ENCODE peak calls at places on chromosomes 5 and 9, in four cellular contexts. One of them, this sample, is unnamed. For H3K4me1 and H3K9me3, the result is how much of the 10 kb centered on the place peaks cover.

GRCh38 chr5:73912755-73913365 is 286.9 kb downstream of the ARHGEF28 start:
- DNase-seq in body of pancreas: no peak
- DNase-seq in cardiac muscle cell: no peak
- DNase-seq in A549: no peak
- DNase-seq in this sample: no peak

GRCh38 chr9:94861589-94862241 is 135.2 kb downstream of the AOPEP start:
- DNase-seq in body of pancreas: no peak
- DNase-seq in cardiac muscle cell: peak
- DNase-seq in A549: peak
- DNase-seq in this sample: no peak

GRCh38 chr9:88532320-88532719 is 2.7 kb upstream of the NXNL2 start:
- DNase-seq in body of pancreas: no peak
- DNase-seq in cardiac muscle cell: peak
- DNase-seq in A549: peak
- DNase-seq in this sample: no peak

GRCh38 chr9:93899609-93900435 is 55.3 kb downstream of the BARX1 start:
- DNase-seq in body of pancreas: no peak
- DNase-seq in cardiac muscle cell: no peak
- DNase-seq in A549: no peak
- DNase-seq in this sample: no peak

GRCh38 chr5:138789771-138790242 is 36.6 kb downstream of the CTNNA1 start:
- DNase-seq in body of pancreas: peak
- DNase-seq in cardiac muscle cell: peak
- DNase-seq in A549: peak
- DNase-seq in this sample: peak

GRCh38 chr5:127695336-127695735 is 7.9 kb upstream of the CCDC192 start:
- DNase-seq in body of pancreas: no peak
- DNase-seq in cardiac muscle cell: no peak
- DNase-seq in A549: no peak
- DNase-seq in this sample: no peak

GRCh38 chr9:4815381-4815956 is 22.7 kb downstream of the RCL1 start:
- DNase-seq in body of pancreas: no peak
- DNase-seq in cardiac muscle cell: no peak
- DNase-seq in A549: no peak
- DNase-seq in this sample: no peak

GRCh38 chr9:110021891-110022290 is 186.1 kb downstream of the C9orf152 start:
- DNase-seq in body of pancreas: no peak
- DNase-seq in cardiac muscle cell: no peak
- DNase-seq in A549: no peak
- DNase-seq in this sample: no peak

GRCh38 chr5:7010578-7010977 is 297.3 kb downstream of the TENT4A start:
- DNase-seq in body of pancreas: no peak
- DNase-seq in cardiac muscle cell: no peak
- DNase-seq in A549: no peak
- DNase-seq in this sample: no peak

GRCh38 chr9:91119147-91119546 is 242.6 kb downstream of the AUH start:
- DNase-seq in body of pancreas: no peak
- DNase-seq in cardiac muscle cell: peak
- DNase-seq in A549: no peak
- DNase-seq in this sample: no peak

GRCh38 chr5:9924614-9925013 is 294.5 kb upstream of the TAS2R1 start:
- DNase-seq in body of pancreas: no peak
- DNase-seq in cardiac muscle cell: peak
- DNase-seq in A549: peak
- DNase-seq in this sample: no peak

GRCh38 chr9:120032639-120033038 is 547.3 kb downstream of the CDK5RAP2 start:
- DNase-seq in body of pancreas: no peak
- DNase-seq in cardiac muscle cell: no peak
- DNase-seq in A549: peak
- DNase-seq in this sample: no peak

GRCh38 chr5:35854248-35854647 is 2.4 kb upstream of the IL7R start:
- DNase-seq in body of pancreas: no peak
- DNase-seq in cardiac muscle cell: no peak
- DNase-seq in A549: no peak
- DNase-seq in this sample: peak

GRCh38 chr5:129003232-129003631 is 37.9 kb downstream of the SLC27A6 start:
- DNase-seq in body of pancreas: no peak
- DNase-seq in cardiac muscle cell: no peak
- DNase-seq in A549: no peak
- DNase-seq in this sample: no peak

GRCh38 chr5:14105717-14106435 is 37.3 kb upstream of the TRIO start:
- DNase-seq in body of pancreas: peak
- DNase-seq in cardiac muscle cell: peak
- DNase-seq in A549: peak
- DNase-seq in this sample: no peak

GRCh38 chr5:173802670-173803165 is 85.4 kb upstream of the CPEB4 start:
- DNase-seq in body of pancreas: peak
- DNase-seq in cardiac muscle cell: peak
- DNase-seq in A549: peak
- DNase-seq in this sample: peak

GRCh38 chr9:128702949-128703615 is 779 bp downstream of the PKN3 start:
- DNase-seq in body of pancreas: peak
- DNase-seq in cardiac muscle cell: no peak
- DNase-seq in A549: peak
- DNase-seq in this sample: peak

GRCh38 chr5:56515011-56515410 is 281.9 kb upstream of the ANKRD55 start:
- DNase-seq in body of pancreas: no peak
- DNase-seq in cardiac muscle cell: no peak
- DNase-seq in A549: no peak
- DNase-seq in this sample: no peak

GRCh38 chr9:21096172-21096900 is 18.6 kb upstream of the IFNB1 start:
- DNase-seq in body of pancreas: no peak
- DNase-seq in cardiac muscle cell: peak
- DNase-seq in A549: no peak
- DNase-seq in this sample: peak

GRCh38 chr9:99299214-99300102 is 77.4 kb downstream of the SEC61B start:
- DNase-seq in body of pancreas: no peak
- DNase-seq in cardiac muscle cell: peak
- DNase-seq in A549: peak
- DNase-seq in this sample: no peak

GRCh38 chr9:33524431-33524947 is 438 bp downstream of the ANKRD18B start:
- DNase-seq in body of pancreas: no peak
- DNase-seq in cardiac muscle cell: no peak
- DNase-seq in A549: peak
- DNase-seq in this sample: no peak

GRCh38 chr9:104075801-104076753 is 18.0 kb upstream of the SMC2 start:
- DNase-seq in body of pancreas: no peak
- DNase-seq in cardiac muscle cell: peak
- DNase-seq in A549: no peak
- DNase-seq in this sample: no peak

GRCh38 chr5:173472784-173473278 is 143.6 kb downstream of the BOD1 start:
- DNase-seq in body of pancreas: peak
- DNase-seq in cardiac muscle cell: peak
- DNase-seq in A549: no peak
- DNase-seq in this sample: no peak

GRCh38 chr9:131709741-131710499 is 30.0 kb downstream of the RAPGEF1 start:
- DNase-seq in body of pancreas: no peak
- DNase-seq in cardiac muscle cell: peak
- DNase-seq in A549: no peak
- DNase-seq in this sample: no peak

GRCh38 chr5:180235077-180235476 is 26.1 kb upstream of the RASGEF1C start:
- DNase-seq in body of pancreas: no peak
- DNase-seq in cardiac muscle cell: no peak
- DNase-seq in A549: no peak
- DNase-seq in this sample: no peak

GRCh38 chr9:33458444-33458843 is 11.1 kb upstream of the AQP3 start:
- DNase-seq in body of pancreas: peak
- DNase-seq in cardiac muscle cell: no peak
- DNase-seq in A549: peak
- DNase-seq in this sample: peak

GRCh38 chr5:110099562-110099961 is 409.8 kb downstream of the MAN2A1 start:
- DNase-seq in body of pancreas: no peak
- DNase-seq in cardiac muscle cell: no peak
- DNase-seq in A549: no peak
- DNase-seq in this sample: no peak

GRCh38 chr5:132265336-132266030 is 8.0 kb downstream of the PDLIM4 start:
- DNase-seq in body of pancreas: peak
- DNase-seq in cardiac muscle cell: peak
- DNase-seq in A549: peak
- DNase-seq in this sample: peak

GRCh38 chr5:147349241-147349640 is 114.4 kb downstream of the STK32A start:
- DNase-seq in body of pancreas: no peak
- DNase-seq in cardiac muscle cell: no peak
- DNase-seq in A549: no peak
- DNase-seq in this sample: no peak

GRCh38 chr5:167578977-167579700 is 712.3 kb upstream of the WWC1 start:
- DNase-seq in body of pancreas: no peak
- DNase-seq in cardiac muscle cell: peak
- DNase-seq in A549: no peak
- DNase-seq in this sample: no peak

GRCh38 chr5:150606476-150606875 is 34.0 kb upstream of the SYNPO start:
- DNase-seq in body of pancreas: no peak
- DNase-seq in cardiac muscle cell: no peak
- DNase-seq in A549: no peak
- DNase-seq in this sample: no peak

GRCh38 chr9:123217148-123217585 is 51.2 kb downstream of the STRBP start:
- DNase-seq in body of pancreas: no peak
- DNase-seq in cardiac muscle cell: peak
- DNase-seq in A549: no peak
- DNase-seq in this sample: no peak

GRCh38 chr5:139210585-139210984 is 12.4 kb upstream of the SIL1 start:
- DNase-seq in body of pancreas: peak
- DNase-seq in cardiac muscle cell: no peak
- DNase-seq in A549: no peak
- DNase-seq in this sample: no peak

GRCh38 chr5:147464211-147464610 is 45.7 kb downstream of the DPYSL3 start:
- DNase-seq in body of pancreas: peak
- DNase-seq in cardiac muscle cell: peak
- DNase-seq in A549: peak
- DNase-seq in this sample: no peak

GRCh38 chr5:9710069-9710468 is 79.9 kb upstream of the TAS2R1 start:
- DNase-seq in body of pancreas: no peak
- DNase-seq in cardiac muscle cell: no peak
- DNase-seq in A549: no peak
- DNase-seq in this sample: no peak

GRCh38 chr5:176596689-176597416 is 13.1 kb downstream of the GPRIN1 start:
- DNase-seq in body of pancreas: peak
- DNase-seq in cardiac muscle cell: peak
- DNase-seq in A549: no peak
- DNase-seq in this sample: peak

GRCh38 chr9:114184071-114184470 is 28.7 kb downstream of the COL27A1 start:
- DNase-seq in body of pancreas: no peak
- DNase-seq in cardiac muscle cell: peak
- DNase-seq in A549: no peak
- DNase-seq in this sample: no peak

GRCh38 chr9:114180701-114181582 is 25.6 kb downstream of the COL27A1 start:
- DNase-seq in body of pancreas: no peak
- DNase-seq in cardiac muscle cell: peak
- DNase-seq in A549: no peak
- DNase-seq in this sample: no peak

GRCh38 chr9:114181583-114182409 is 26.5 kb downstream of the COL27A1 start:
- DNase-seq in body of pancreas: peak
- DNase-seq in cardiac muscle cell: no peak
- DNase-seq in A549: no peak
- DNase-seq in this sample: no peak

GRCh38 chr9:114184866-114185265 is 29.5 kb downstream of the COL27A1 start:
- DNase-seq in body of pancreas: no peak
- DNase-seq in cardiac muscle cell: no peak
- DNase-seq in A549: no peak
- DNase-seq in this sample: no peak

DNA sequence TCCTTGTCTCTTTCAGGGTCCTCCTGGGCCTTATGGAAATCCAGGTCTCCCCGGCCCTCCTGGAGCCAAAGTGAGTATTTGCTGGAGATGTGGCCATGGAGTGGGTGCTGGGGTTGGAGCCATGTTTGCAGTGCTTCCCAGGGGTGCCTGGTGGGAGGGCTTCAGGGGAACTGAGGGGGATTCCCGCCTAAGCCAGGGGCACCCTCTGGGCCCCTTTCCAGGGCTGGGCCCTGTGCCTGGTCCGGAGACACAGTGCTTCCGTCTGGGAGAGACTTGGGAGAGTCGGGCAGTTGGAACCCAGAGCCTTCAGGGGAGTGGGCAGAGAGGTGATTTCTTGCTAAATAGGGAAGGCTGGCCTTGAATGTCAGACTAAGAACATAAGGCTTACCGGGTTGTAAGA is 27.7 kb downstream of the COL27A1 start:
- DNase-seq in body of pancreas: no peak
- DNase-seq in cardiac muscle cell: no peak
- DNase-seq in A549: no peak
- DNase-seq in this sample: no peak
- H3K4me1 ChIP-seq in body of pancreas: under half
- H3K4me1 ChIP-seq in cardiac muscle cell: under half
- H3K4me1 ChIP-seq in A549: under half
- H3K4me1 ChIP-seq in this sample: under half

DNA sequence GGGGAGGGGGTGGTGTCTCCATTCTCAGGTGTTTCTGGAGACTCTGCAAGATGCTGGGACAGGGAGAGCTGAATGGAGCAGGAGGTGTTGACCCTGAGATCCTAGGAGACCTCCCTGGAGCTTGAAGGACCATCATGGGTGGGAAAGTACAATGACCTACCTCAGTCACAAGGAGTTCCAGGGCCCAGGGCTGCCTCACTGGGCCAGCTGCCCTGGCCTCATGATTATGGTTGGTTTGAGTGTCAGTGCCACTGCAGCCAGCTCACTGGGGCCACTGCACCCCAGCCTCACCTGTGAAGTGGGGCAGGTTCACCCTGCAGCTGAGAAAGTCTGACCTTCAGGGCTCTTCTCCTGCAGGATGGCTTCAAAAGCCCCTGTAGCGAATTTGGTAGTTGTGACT is 372.5 kb downstream of the IRX2 start:
- DNase-seq in body of pancreas: no peak
- DNase-seq in cardiac muscle cell: no peak
- DNase-seq in A549: no peak
- DNase-seq in this sample: no peak
- H3K9me3 ChIP-seq in body of pancreas: under half
- H3K9me3 ChIP-seq in cardiac muscle cell: under half
- H3K9me3 ChIP-seq in A549: under half
- H3K9me3 ChIP-seq in this sample: under half

GRCh38 chr5:122354293-122354692 is 42.3 kb downstream of the SNCAIP start:
- DNase-seq in body of pancreas: no peak
- DNase-seq in cardiac muscle cell: no peak
- DNase-seq in A549: no peak
- DNase-seq in this sample: no peak
- H3K4me3 ChIP-seq in body of pancreas: no peak
- H3K4me3 ChIP-seq in cardiac muscle cell: no peak
- H3K4me3 ChIP-seq in A549: no peak
- H3K4me3 ChIP-seq in this sample: no peak

DNA sequence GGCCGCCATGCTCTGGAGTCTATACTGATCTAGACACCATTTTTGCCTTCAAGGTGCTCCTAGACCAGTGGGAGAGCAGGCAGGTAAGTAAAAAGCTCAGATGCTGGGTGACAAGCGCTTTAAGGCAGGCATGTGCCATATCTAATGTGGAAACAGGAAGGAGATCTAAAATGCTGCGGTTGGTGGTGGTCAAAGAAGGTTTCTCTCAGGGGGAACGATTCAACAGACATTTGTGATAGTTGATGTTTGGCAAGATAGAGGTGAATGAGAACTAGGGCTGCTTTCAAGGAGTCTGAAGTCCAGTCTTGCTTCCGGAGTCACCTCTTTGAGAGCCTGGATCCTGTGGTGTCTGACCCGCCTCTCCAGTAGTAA is 146.2 kb upstream of the KLF4 start:
- DNase-seq in body of pancreas: no peak
- DNase-seq in cardiac muscle cell: no peak
- DNase-seq in A549: no peak
- DNase-seq in this sample: peak
- H3K4me1 ChIP-seq in body of pancreas: under half
- H3K4me1 ChIP-seq in cardiac muscle cell: under half
- H3K4me1 ChIP-seq in A549: under half
- H3K4me1 ChIP-seq in this sample: under half

GRCh38 chr9:23907343-23907742 is 81.3 kb upstream of the ELAVL2 start:
- DNase-seq in body of pancreas: no peak
- DNase-seq in cardiac muscle cell: no peak
- DNase-seq in A549: no peak
- DNase-seq in this sample: no peak
- H3K9me3 ChIP-seq in body of pancreas: under half
- H3K9me3 ChIP-seq in cardiac muscle cell: under half
- H3K9me3 ChIP-seq in A549: under half
- H3K9me3 ChIP-seq in this sample: under half